ENCODE peak calls at places on chromosomes 3 and 15, in ten cellular contexts. W is sigmoid colon; P is H1; Y is endodermal cell; F is Peyer's patch; S is naive thymus-derived CD4-positive, alpha-beta T cell; O is mesendoderm; C is IMR-90; N is ascending aorta; K is GM12878. T is an unnamed sample.

GRCh38 chr3:141094851-141095545 is 43.9 kb downstream of the SPSB4 start:
- DNase-seq in O (no peak), S (no peak), N (peak; percentile 52), F (peak; percentile 60), K (no peak), Y (peak; percentile 38), C (peak; percentile 9), W (peak; percentile 90), P (no peak), T (no peak)

GRCh38 chr3:63724987-63725386 is 72.5 kb downstream of the SNTN start:
- DNase-seq in Y (peak; percentile 70), S (no peak), W (no peak), O (peak; percentile 92), C (peak; percentile 87), K (no peak), F (no peak), P (peak; percentile 50), N (no peak), T (peak; percentile 11)

GRCh38 chr15:52050416-52050815 is 31.4 kb downstream of the MAPK6 start:
- DNase-seq in W (no peak), C (peak; percentile 77), S (no peak), P (no peak), F (no peak), N (no peak), K (no peak), O (no peak), Y (no peak), T (no peak)

GRCh38 chr3:125032100-125032643 is 23.6 kb downstream of the HEG1 start:
- DNase-seq in F (no peak), Y (peak; percentile 73), N (no peak), C (no peak), S (no peak), W (no peak), P (no peak), O (peak; percentile 94), K (no peak), T (no peak)

GRCh38 chr3:107315136-107315535 is 62.1 kb upstream of the CCDC54 start:
- DNase-seq in O (no peak), F (no peak), W (no peak), K (no peak), P (no peak), Y (no peak), C (peak; percentile 5), S (no peak), N (no peak), T (no peak)

GRCh38 chr3:71492566-71492965 is 91.0 kb downstream of the FOXP1 start:
- DNase-seq in F (no peak), K (no peak), C (no peak), P (no peak), O (no peak), Y (no peak), N (no peak), W (no peak), S (peak; percentile 64), T (no peak)

GRCh38 chr3:44482721-44483120 is 5.3 kb upstream of the ZNF445 start:
- DNase-seq in N (no peak), W (no peak), O (no peak), C (no peak), Y (no peak), S (no peak), P (no peak), K (no peak), F (no peak), T (no peak)

GRCh38 chr3:42704136-42704841 is 1.7 kb upstream of the HHATL start:
- DNase-seq in N (no peak), O (no peak), P (no peak), W (no peak), S (no peak), Y (no peak), C (no peak), K (no peak), F (peak; percentile 27), T (no peak)

GRCh38 chr15:55290361-55291057 is 896 bp upstream of the RAB27A start:
- DNase-seq in N (peak; percentile 40), Y (peak; percentile 96), S (peak; percentile 72), O (peak; percentile 92), C (peak; percentile 70), P (peak; percentile 43), K (no peak), W (peak; percentile 92), F (peak; percentile 94), T (peak; percentile 50)

GRCh38 chr15:55289011-55289572 is 521 bp downstream of the RAB27A start:
- DNase-seq in Y (peak; percentile 80), N (no peak), O (peak; percentile 66), C (peak; percentile 39), P (no peak), W (peak; percentile 72), K (no peak), S (no peak), F (peak; percentile 61), T (no peak)

GRCh38 chr15:55284461-55284860 is 5.2 kb downstream of the RAB27A start:
- DNase-seq in N (no peak), S (no peak), O (no peak), F (no peak), W (no peak), K (no peak), C (no peak), Y (no peak), P (no peak), T (no peak)

GRCh38 chr15:55289573-55290360 is at the start of gene RAB27A:
- DNase-seq in K (no peak), O (peak; percentile 90), S (peak; percentile 48), Y (peak; percentile 90), P (no peak), N (peak; percentile 41), F (peak; percentile 90), W (peak; percentile 85), C (peak; percentile 16), T (peak; percentile 27)

DNA sequence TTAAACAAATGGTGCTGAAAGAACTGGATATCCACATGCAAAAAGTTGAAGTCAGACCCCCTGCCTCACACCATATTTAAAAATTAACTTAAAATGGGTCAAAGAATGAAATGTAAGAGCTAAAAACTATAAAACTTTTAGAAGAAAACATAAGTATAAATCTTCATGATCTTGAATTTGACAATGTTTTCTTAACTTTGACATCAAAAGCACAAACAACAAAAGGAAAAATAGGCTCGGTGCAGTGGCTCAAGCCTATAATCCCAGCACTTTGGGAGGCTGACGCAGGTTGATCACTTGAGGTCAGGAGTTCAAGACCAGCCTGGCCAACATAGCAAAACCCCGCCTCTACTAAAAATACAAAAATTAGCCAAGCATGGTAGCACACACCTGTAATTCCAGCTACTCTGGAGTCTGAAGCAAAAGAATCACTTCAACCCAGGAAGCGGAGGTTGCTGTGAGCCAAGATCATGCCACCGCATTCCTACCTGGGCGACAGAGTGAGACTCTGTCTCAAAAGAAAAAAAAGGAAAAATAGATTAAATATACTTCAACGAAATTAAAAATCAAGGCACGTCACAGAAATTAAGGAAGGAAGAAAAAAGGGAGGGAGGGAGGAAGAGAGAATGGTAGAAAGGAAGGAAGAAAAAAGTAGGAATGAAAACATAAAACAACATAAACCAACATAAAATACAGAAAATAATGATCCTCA is 1.5 kb downstream of the RAB27A start:
- DNase-seq in O (no peak), K (no peak), F (no peak), W (no peak), Y (no peak), P (no peak), C (no peak), S (no peak), N (no peak), T (no peak)
- H3K27ac ChIP-seq in O (no peak overlapping the region), K (no peak overlapping the region), F (peak overlapping the region; percentile 93), W (peak overlapping the region; percentile 92), Y (no peak overlapping the region), P (no peak overlapping the region), C (no peak overlapping the region), S (peak overlapping the region; percentile 95), N (peak overlapping the region; percentile 90), T (no peak overlapping the region)

GRCh38 chr3:49170744-49171118 is 667 bp upstream of the KLHDC8B start:
- DNase-seq in Y (no peak), C (no peak), P (no peak), F (no peak), W (no peak), N (no peak), S (no peak), O (no peak), K (no peak), T (no peak)

GRCh38 chr3:49164983-49165720 is 979 bp downstream of the CCDC71 start:
- DNase-seq in O (peak; percentile 52), Y (no peak), C (no peak), S (no peak), F (no peak), N (no peak), P (no peak), K (no peak), W (no peak), T (no peak)

GRCh38 chr3:49163609-49164008 is 2.5 kb downstream of the CCDC71 start:
- DNase-seq in S (no peak), C (no peak), F (no peak), P (no peak), N (no peak), O (no peak), Y (no peak), W (no peak), K (no peak), T (no peak)

GRCh38 chr3:49165771-49166751 is at the start of gene CCDC71:
- DNase-seq in W (peak; percentile 86), C (peak; percentile 51), N (no peak), P (peak; percentile 47), K (peak; percentile 20), Y (peak; percentile 91), O (peak; percentile 74), F (peak; percentile 83), S (peak; percentile 63), T (peak; percentile 74)

GRCh38 chr3:49166752-49167556 is 823 bp upstream of the CCDC71 start:
- DNase-seq in K (no peak), P (no peak), Y (no peak), C (no peak), W (no peak), S (no peak), F (no peak), O (no peak), N (no peak), T (no peak)
- H3K4me3 ChIP-seq in K (peak overlapping the region; percentile 84), P (peak overlapping the region; percentile 92), Y (peak overlapping the region; percentile 99), C (no peak overlapping the region), W (peak overlapping the region; percentile 79), S (peak overlapping the region; percentile 58), F (peak overlapping the region; percentile 98), O (no peak overlapping the region), N (peak overlapping the region; percentile 95), T (peak overlapping the region; percentile 4)

GRCh38 chr3:77150028-77150427 is 110.1 kb downstream of the ROBO2 start:
- DNase-seq in W (no peak), F (no peak), O (no peak), P (no peak), S (no peak), K (no peak), C (no peak), Y (no peak), N (no peak), T (no peak)

GRCh38 chr3:77147836-77148578 is 108.1 kb downstream of the ROBO2 start:
- DNase-seq in S (no peak), O (peak; percentile 3), C (no peak), N (no peak), K (no peak), Y (peak; percentile 54), F (peak; percentile 67), P (peak; percentile 13), W (no peak), T (peak; percentile 11)

GRCh38 chr3:77149382-77149781 is 109.5 kb downstream of the ROBO2 start:
- DNase-seq in W (no peak), S (no peak), C (no peak), F (no peak), P (no peak), O (no peak), Y (no peak), N (no peak), K (no peak), T (no peak)

GRCh38 chr3:77150759-77151158 is 110.9 kb downstream of the ROBO2 start:
- DNase-seq in S (no peak), Y (no peak), F (no peak), O (no peak), P (no peak), K (no peak), C (no peak), W (no peak), N (no peak), T (no peak)
- H3K27me3 ChIP-seq in S (no peaks in the 10 kb centered on the region), Y (no peaks in the 10 kb centered on the region), F (no peaks in the 10 kb centered on the region), O (no peaks in the 10 kb centered on the region), P (no peaks in the 10 kb centered on the region), K (no peaks in the 10 kb centered on the region), C (no peaks in the 10 kb centered on the region), W (no peaks in the 10 kb centered on the region), N (no peaks in the 10 kb centered on the region), T (no peaks in the 10 kb centered on the region)

GRCh38 chr3:25567390-25567789 is 97.3 kb downstream of the TOP2B start:
- DNase-seq in N (no peak), C (no peak), S (no peak), F (no peak), K (no peak), O (no peak), W (no peak), Y (no peak), P (no peak), T (no peak)

GRCh38 chr3:25571285-25571684 is 93.4 kb downstream of the TOP2B start:
- DNase-seq in S (no peak), C (no peak), K (no peak), W (no peak), N (no peak), P (no peak), F (no peak), Y (no peak), O (no peak), T (no peak)

GRCh38 chr3:25567806-25568524 is 96.7 kb downstream of the TOP2B start:
- DNase-seq in W (no peak), O (no peak), S (no peak), F (no peak), Y (no peak), K (no peak), C (no peak), P (no peak), N (no peak), T (no peak)

GRCh38 chr3:25566358-25566920 is 98.3 kb downstream of the TOP2B start:
- DNase-seq in K (no peak), N (no peak), S (no peak), Y (peak; percentile 77), C (no peak), O (peak; percentile 54), W (no peak), P (no peak), F (no peak), T (no peak)

DNA sequence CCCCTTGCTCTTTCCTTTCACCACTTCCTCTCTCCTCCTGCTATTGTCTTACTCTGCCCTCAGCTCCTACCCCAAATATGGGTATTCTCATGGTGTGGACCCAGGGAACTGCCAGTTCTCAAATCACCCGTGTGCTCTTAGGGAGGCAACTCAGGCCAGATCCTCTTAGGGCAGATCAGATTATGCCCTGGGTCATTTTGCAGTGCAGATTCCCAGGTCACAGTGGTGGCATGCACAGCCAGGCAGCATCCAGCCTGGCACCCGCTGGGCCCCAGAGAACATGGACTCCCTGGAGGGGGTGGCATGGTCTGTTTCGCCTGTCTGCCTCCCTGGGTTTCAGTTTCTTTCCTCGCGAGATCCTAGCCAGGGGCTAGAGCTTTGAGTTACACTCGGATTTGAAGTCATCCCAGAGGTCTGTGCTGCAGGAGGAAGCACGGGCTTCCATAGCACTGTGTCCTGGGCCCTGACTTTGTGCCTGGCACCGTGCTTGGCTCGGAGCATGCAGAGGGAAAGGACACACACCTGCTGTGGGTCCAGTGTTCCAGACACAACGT is 96.1 kb downstream of the TOP2B start:
- DNase-seq in K (no peak), N (no peak), Y (no peak), C (no peak), P (no peak), O (no peak), W (no peak), S (no peak), F (no peak), T (no peak)
- H3K27ac ChIP-seq in K (no peak overlapping the region), N (no peak overlapping the region), Y (no peak overlapping the region), C (no peak overlapping the region), P (no peak overlapping the region), O (no peak overlapping the region), W (no peak overlapping the region), S (no peak overlapping the region), F (no peak overlapping the region), T (no peak overlapping the region)

T was measured in iPS DF 6.9.